ENCODE peak calls at places on chromosome 17, in ten cellular contexts. J, T, W, M, Z, K, V, D, L and B are unnamed samples. For H3K4me1, the result is how much of the 10 kb centered on the place peaks cover.

GRCh38 chr17:35871415-35871814 is 2.7 kb upstream of the HEATR9 start:
- DNase-seq in J (no peak), T (no peak), W (no peak), M (no peak), Z (no peak), K (no peak), V (no peak), D (no peak), L (no peak), B (no peak)

GRCh38 chr17:65198653-65199382 is 61.6 kb downstream of the RGS9 start:
- DNase-seq in J (peak), T (no peak), W (peak), M (no peak), Z (no peak), K (no peak), V (peak), D (no peak), L (no peak), B (no peak)

GRCh38 chr17:3719265-3719664 is 4.4 kb upstream of the HASPIN start:
- DNase-seq in J (no peak), T (no peak), W (no peak), M (no peak), Z (no peak), K (no peak), V (no peak), D (no peak), L (no peak), B (no peak)

GRCh38 chr17:17567631-17568030 is 23.9 kb downstream of the PEMT start:
- DNase-seq in J (peak), T (peak), W (no peak), M (no peak), Z (peak), K (peak), V (no peak), D (no peak), L (peak), B (no peak)

GRCh38 chr17:45326566-45326965 is 9.7 kb upstream of the MAP3K14 start:
- DNase-seq in J (no peak), T (no peak), W (no peak), M (no peak), Z (no peak), K (peak), V (no peak), D (peak), L (no peak), B (no peak)

GRCh38 chr17:81071761-81072741 is 37.1 kb downstream of the BAIAP2 start:
- DNase-seq in J (no peak), T (no peak), W (no peak), M (no peak), Z (no peak), K (peak), V (no peak), D (peak), L (peak), B (no peak)

GRCh38 chr17:21425736-21426135 is 49.6 kb downstream of the KCNJ12 start:
- DNase-seq in J (no peak), T (no peak), W (no peak), M (no peak), Z (no peak), K (no peak), V (no peak), D (no peak), L (no peak), B (no peak)

GRCh38 chr17:60724647-60725046 is 47.0 kb downstream of the BCAS3 start:
- DNase-seq in J (no peak), T (no peak), W (no peak), M (no peak), Z (no peak), K (no peak), V (no peak), D (no peak), L (no peak), B (no peak)

GRCh38 chr17:81457917-81458555 is 54.6 kb downstream of the ACTG1 start:
- DNase-seq in J (no peak), T (no peak), W (no peak), M (no peak), Z (no peak), K (no peak), V (no peak), D (no peak), L (no peak), B (no peak)

GRCh38 chr17:17698371-17698770 is 17.1 kb downstream of the RAI1 start:
- DNase-seq in J (no peak), T (no peak), W (no peak), M (no peak), Z (no peak), K (no peak), V (no peak), D (no peak), L (no peak), B (no peak)

GRCh38 chr17:31691251-31691905 is 167.7 kb downstream of the COPRS start:
- DNase-seq in J (no peak), T (no peak), W (no peak), M (no peak), Z (no peak), K (no peak), V (no peak), D (no peak), L (no peak), B (no peak)

GRCh38 chr17:50779747-50780363 is 12.5 kb upstream of the ANKRD40CL start:
- DNase-seq in J (no peak), T (no peak), W (no peak), M (no peak), Z (no peak), K (no peak), V (no peak), D (no peak), L (no peak), B (no peak)

GRCh38 chr17:73625006-73625405 is 19.2 kb downstream of the SDK2 start:
- DNase-seq in J (peak), T (no peak), W (no peak), M (no peak), Z (no peak), K (no peak), V (no peak), D (no peak), L (no peak), B (peak)

GRCh38 chr17:17959520-17960361 is 12.5 kb downstream of the TOM1L2 start:
- DNase-seq in J (no peak), T (no peak), W (peak), M (no peak), Z (no peak), K (no peak), V (peak), D (no peak), L (no peak), B (no peak)

GRCh38 chr17:8629371-8630226 is 926 bp downstream of the MYH10 start:
- DNase-seq in J (no peak), T (peak), W (peak), M (peak), Z (peak), K (no peak), V (peak), D (peak), L (peak), B (peak)

GRCh38 chr17:38705803-38706624 is 941 bp downstream of the MLLT6 start:
- DNase-seq in J (peak), T (peak), W (peak), M (peak), Z (peak), K (peak), V (peak), D (peak), L (peak), B (peak)

GRCh38 chr17:8289103-8289397 is 580 bp downstream of the RANGRF start:
- DNase-seq in J (no peak), T (peak), W (no peak), M (no peak), Z (no peak), K (no peak), V (no peak), D (no peak), L (no peak), B (no peak)

GRCh38 chr17:27475070-27475673 is 18.9 kb downstream of the KSR1 start:
- DNase-seq in J (no peak), T (no peak), W (no peak), M (no peak), Z (no peak), K (no peak), V (no peak), D (no peak), L (peak), B (no peak)

GRCh38 chr17:46911311-46911710 is 11.6 kb upstream of the GOSR2 start:
- DNase-seq in J (no peak), T (no peak), W (no peak), M (no peak), Z (no peak), K (no peak), V (no peak), D (no peak), L (no peak), B (no peak)

GRCh38 chr17:16406742-16407674 is 8.4 kb upstream of the TRPV2 start:
- DNase-seq in J (peak), T (peak), W (peak), M (peak), Z (no peak), K (no peak), V (no peak), D (no peak), L (peak), B (peak)

GRCh38 chr17:31310877-31311276 is 3.0 kb downstream of the EVI2B start:
- DNase-seq in J (no peak), T (no peak), W (no peak), M (peak), Z (no peak), K (no peak), V (no peak), D (no peak), L (no peak), B (peak)

GRCh38 chr17:48375356-48375755 is 54.7 kb downstream of the SKAP1 start:
- DNase-seq in J (no peak), T (no peak), W (no peak), M (no peak), Z (no peak), K (no peak), V (no peak), D (no peak), L (no peak), B (no peak)

GRCh38 chr17:39763046-39763800 is 25.5 kb downstream of the GRB7 start:
- DNase-seq in J (no peak), T (no peak), W (no peak), M (no peak), Z (no peak), K (no peak), V (no peak), D (no peak), L (no peak), B (no peak)

GRCh38 chr17:78174332-78174869 is 6.0 kb downstream of the SYNGR2 start:
- DNase-seq in J (peak), T (peak), W (peak), M (peak), Z (peak), K (peak), V (peak), D (peak), L (peak), B (peak)

GRCh38 chr17:55513885-55514590 is 2.8 kb upstream of the SMIM36 start:
- DNase-seq in J (peak), T (peak), W (peak), M (peak), Z (peak), K (peak), V (peak), D (peak), L (peak), B (no peak)

GRCh38 chr17:74165811-74166365 is 37.6 kb upstream of the RPL38 start:
- DNase-seq in J (no peak), T (no peak), W (no peak), M (no peak), Z (no peak), K (no peak), V (no peak), D (no peak), L (no peak), B (no peak)

GRCh38 chr17:2101448-2102257 is 46.8 kb downstream of the HIC1 start:
- DNase-seq in J (peak), T (no peak), W (no peak), M (peak), Z (no peak), K (peak), V (no peak), D (peak), L (peak), B (no peak)

GRCh38 chr17:47862621-47863440 is 11.9 kb upstream of the SP6 start:
- DNase-seq in J (no peak), T (no peak), W (peak), M (no peak), Z (no peak), K (no peak), V (no peak), D (no peak), L (no peak), B (no peak)

GRCh38 chr17:42155614-42156045 is 841 bp upstream of the RAB5C start:
- DNase-seq in J (no peak), T (no peak), W (no peak), M (no peak), Z (no peak), K (no peak), V (no peak), D (no peak), L (no peak), B (no peak)

GRCh38 chr17:38428150-38428642 is at the start of gene ARHGAP23:
- DNase-seq in J (no peak), T (peak), W (peak), M (peak), Z (no peak), K (peak), V (peak), D (peak), L (peak), B (peak)

GRCh38 chr17:38559025-38559879 is 46.5 kb downstream of the SRCIN1 start:
- DNase-seq in J (peak), T (peak), W (peak), M (peak), Z (peak), K (peak), V (peak), D (peak), L (peak), B (peak)

GRCh38 chr17:43854498-43854897 is 7.5 kb downstream of the CD300LG start:
- DNase-seq in J (no peak), T (no peak), W (no peak), M (no peak), Z (peak), K (no peak), V (no peak), D (no peak), L (no peak), B (no peak)
- H3K4me1 ChIP-seq in J (under half), T (under half), W (under half), M (under half), Z (under half), K (under half), V (under half), D (under half), L (under half), B (under half)

GRCh38 chr17:63429766-63430165 is 16.3 kb downstream of the CYB561 start:
- DNase-seq in J (no peak), T (no peak), W (no peak), M (no peak), Z (no peak), K (no peak), V (no peak), D (no peak), L (no peak), B (peak)

GRCh38 chr17:63433746-63434591 is 12.1 kb downstream of the CYB561 start:
- DNase-seq in J (peak), T (peak), W (peak), M (peak), Z (no peak), K (peak), V (no peak), D (peak), L (peak), B (peak)

GRCh38 chr17:63430223-63430622 is 15.9 kb downstream of the CYB561 start:
- DNase-seq in J (no peak), T (no peak), W (no peak), M (no peak), Z (no peak), K (no peak), V (no peak), D (no peak), L (no peak), B (peak)

GRCh38 chr17:63431618-63431938 is 14.5 kb downstream of the CYB561 start:
- DNase-seq in J (no peak), T (no peak), W (no peak), M (no peak), Z (no peak), K (no peak), V (no peak), D (no peak), L (no peak), B (peak)

DNA sequence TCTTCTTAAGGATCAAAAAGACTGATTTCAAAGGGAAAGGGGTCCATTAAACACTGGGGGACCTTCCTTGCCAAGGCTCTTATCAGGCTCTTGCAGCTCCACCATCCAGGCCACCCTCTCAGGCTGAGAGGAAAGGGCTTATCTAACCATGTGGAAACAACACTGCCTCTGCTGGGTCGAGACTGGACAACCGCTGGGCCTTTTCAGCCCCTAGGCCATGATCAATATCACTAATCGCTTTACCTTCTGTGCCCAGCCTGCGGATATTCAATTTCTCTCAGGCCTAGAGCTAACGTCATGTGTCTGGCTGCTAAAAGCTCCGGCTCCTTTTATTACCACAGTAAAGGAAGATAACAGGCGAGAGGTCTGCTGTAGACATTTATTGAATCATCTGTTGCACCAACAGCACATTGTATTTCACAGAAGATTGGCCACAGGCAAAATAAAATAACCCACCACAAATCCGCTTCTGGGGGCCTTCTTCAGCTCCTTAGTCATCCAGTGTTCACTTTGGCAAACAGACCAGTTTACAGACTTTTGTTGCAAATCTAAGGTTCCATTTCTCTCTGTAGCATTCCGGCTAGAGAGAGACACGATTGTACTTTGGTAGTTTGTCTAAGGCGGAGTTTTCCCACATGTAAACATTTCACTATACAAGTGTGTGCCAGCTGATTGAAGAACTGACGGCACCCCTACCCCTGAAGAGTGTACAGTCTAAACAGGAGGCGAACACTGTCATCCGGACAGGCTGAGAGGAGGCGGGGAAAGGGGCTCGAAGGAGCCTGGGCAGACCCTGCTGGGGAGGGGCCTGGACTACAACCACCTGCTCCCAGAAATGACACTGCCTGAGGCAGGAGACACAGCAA is 13.9 kb downstream of the CYB561 start:
- DNase-seq in J (no peak), T (no peak), W (peak), M (peak), Z (no peak), K (no peak), V (peak), D (peak), L (no peak), B (peak)
- H3K4me1 ChIP-seq in J (under half), T (under half), W (half or more), M (under half), Z (under half), K (half or more), V (under half), D (under half), L (under half), B (under half)

GRCh38 chr17:58238147-58238634 is at the start of gene LPO:
- DNase-seq in J (no peak), T (no peak), W (no peak), M (no peak), Z (no peak), K (no peak), V (no peak), D (no peak), L (no peak), B (no peak)
- H3K4me1 ChIP-seq in J (under half), T (under half), W (under half), M (under half), Z (under half), K (under half), V (under half), D (under half), L (under half), B (under half)

GRCh38 chr17:52653014-52653413 is 494.5 kb upstream of the CA10 start:
- DNase-seq in J (no peak), T (no peak), W (no peak), M (no peak), Z (no peak), K (no peak), V (no peak), D (no peak), L (no peak), B (no peak)

GRCh38 chr17:52647411-52647810 is 488.9 kb upstream of the CA10 start:
- DNase-seq in J (no peak), T (no peak), W (no peak), M (no peak), Z (no peak), K (no peak), V (no peak), D (no peak), L (no peak), B (no peak)

DNA sequence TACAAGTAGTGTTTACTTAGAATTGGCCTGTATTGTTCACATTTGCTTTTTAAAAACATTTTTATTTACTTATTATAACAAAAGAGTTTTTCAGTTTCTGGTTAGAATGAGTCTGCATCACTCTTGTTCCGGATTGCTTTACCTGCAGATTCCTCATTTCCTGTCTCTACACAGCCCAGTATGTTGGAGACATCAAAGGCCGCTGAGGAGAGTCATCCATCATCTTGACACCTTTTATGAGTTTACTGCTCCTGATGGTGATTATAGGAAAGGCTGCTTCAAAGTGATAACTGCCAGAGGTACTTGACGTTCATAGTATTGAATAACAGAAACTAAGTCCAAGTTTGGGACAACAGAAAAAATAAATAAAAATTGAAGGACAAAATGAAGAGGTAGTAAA is 490.5 kb upstream of the CA10 start:
- DNase-seq in J (no peak), T (no peak), W (no peak), M (peak), Z (no peak), K (no peak), V (no peak), D (peak), L (no peak), B (no peak)
- H3K4me1 ChIP-seq in J (under half), T (under half), W (under half), M (under half), Z (under half), K (under half), V (under half), D (under half), L (under half), B (under half)